ENCODE peak calls at places on chromosomes 2 and 18, in four cellular contexts. S, I, X and Q are unnamed samples.

GRCh38 chr2:184154438-184154837 is 443.9 kb upstream of the ZNF804A start:
- DNase-seq in S (no peak), I (no peak), X (no peak), Q (no peak)

GRCh38 chr18:45277870-45278269 is 337.4 kb upstream of the SLC14A2 start:
- DNase-seq in S (no peak), I (no peak), X (no peak), Q (no peak)

GRCh38 chr2:235144291-235144690 is 192.5 kb downstream of the SH3BP4 start:
- DNase-seq in S (no peak), I (no peak), X (no peak), Q (no peak)

GRCh38 chr2:205769879-205770278 is 87.6 kb downstream of the NRP2 start:
- DNase-seq in S (no peak), I (no peak), X (no peak), Q (no peak)

GRCh38 chr2:157052685-157053224 is 204.8 kb upstream of the GALNT5 start:
- DNase-seq in S (peak; percentile 90), I (peak; percentile 29), X (peak; percentile 92), Q (peak; percentile 44)

GRCh38 chr2:105772362-105772761 is 27.6 kb downstream of the NCK2 start:
- DNase-seq in S (no peak), I (no peak), X (no peak), Q (no peak)

GRCh38 chr18:7749510-7749981 is 182.4 kb downstream of the PTPRM start:
- DNase-seq in S (peak; percentile 35), I (no peak), X (peak; percentile 68), Q (no peak)

GRCh38 chr2:191486584-191487320 is 191.2 kb upstream of the NABP1 start:
- DNase-seq in S (peak; percentile 89), I (peak; percentile 96), X (peak; percentile 98), Q (peak; percentile 97)

GRCh38 chr2:237967463-237967871 is 653 bp downstream of the UBE2F start:
- DNase-seq in S (no peak), I (peak; percentile 13), X (no peak), Q (peak; percentile 38)

GRCh38 chr2:55017880-55018279 is 32.4 kb downstream of the RTN4 start:
- DNase-seq in S (no peak), I (no peak), X (no peak), Q (no peak)

GRCh38 chr18:6058941-6059340 is 163.6 kb upstream of the TMEM200C start:
- DNase-seq in S (peak; percentile 11), I (peak; percentile 35), X (peak; percentile 65), Q (no peak)

GRCh38 chr18:46502444-46502843 is 154.6 kb downstream of the LOXHD1 start:
- DNase-seq in S (peak; percentile 6), I (no peak), X (peak; percentile 13), Q (peak; percentile 8)

GRCh38 chr2:174574657-174575056 is 22.9 kb downstream of the WIPF1 start:
- DNase-seq in S (peak; percentile 56), I (no peak), X (peak; percentile 45), Q (no peak)

GRCh38 chr2:23486676-23487075 is 101.7 kb downstream of the KLHL29 start:
- DNase-seq in S (peak; percentile 31), I (peak; percentile 37), X (peak; percentile 71), Q (no peak)

GRCh38 chr2:101617786-101618185 is 79.7 kb upstream of the MAP4K4 start:
- DNase-seq in S (no peak), I (peak; percentile 49), X (peak; percentile 23), Q (no peak)

GRCh38 chr2:26558271-26559043 is 80.5 kb upstream of the OTOF start:
- DNase-seq in S (peak; percentile 9), I (no peak), X (peak; percentile 34), Q (no peak)

GRCh38 chr2:204544961-204545860 is at the start of gene PARD3B:
- DNase-seq in S (peak; percentile 64), I (peak; percentile 61), X (peak; percentile 59), Q (peak; percentile 33)

GRCh38 chr2:69582582-69583176 is 60.9 kb downstream of the AAK1 start:
- DNase-seq in S (peak; percentile 47), I (peak; percentile 33), X (peak; percentile 77), Q (no peak)

GRCh38 chr18:48319796-48320638 is 89.2 kb downstream of the ZBTB7C start:
- DNase-seq in S (peak; percentile 43), I (peak; percentile 19), X (peak; percentile 57), Q (no peak)

GRCh38 chr18:49471532-49471931 is 11.1 kb upstream of the DYM start:
- DNase-seq in S (no peak), I (no peak), X (no peak), Q (no peak)

GRCh38 chr2:162125138-162125537 is 26.9 kb downstream of the GCG start:
- DNase-seq in S (peak; percentile 26), I (no peak), X (no peak), Q (no peak)

GRCh38 chr2:217691920-217692666 is 310.7 kb downstream of the TNS1 start:
- DNase-seq in S (peak; percentile 15), I (peak; percentile 37), X (peak; percentile 39), Q (no peak)

GRCh38 chr2:12544221-12544558 is 172.5 kb upstream of the TRIB2 start:
- DNase-seq in S (no peak), I (no peak), X (no peak), Q (no peak)

GRCh38 chr18:11981633-11982366 is 493 bp downstream of the IMPA2 start:
- DNase-seq in S (no peak), I (peak; percentile 14), X (peak; percentile 16), Q (no peak)

GRCh38 chr2:190910341-190911136 is 29.9 kb downstream of the GLS start:
- DNase-seq in S (peak; percentile 29), I (no peak), X (peak; percentile 56), Q (no peak)

GRCh38 chr2:132374961-132375360 is 41.6 kb upstream of the GPR39 start:
- DNase-seq in S (peak; percentile 19), I (peak; percentile 21), X (peak; percentile 11), Q (no peak)

GRCh38 chr2:92072461-92073035 is 2798.7 kb upstream of the TEKT4 start:
- DNase-seq in S (no peak), I (no peak), X (no peak), Q (no peak)

GRCh38 chr2:127820080-127820668 is 9.2 kb upstream of the WDR33 start:
- DNase-seq in S (peak; percentile 22), I (no peak), X (peak; percentile 45), Q (no peak)

GRCh38 chr2:197205590-197206215 is 104.9 kb downstream of the ANKRD44 start:
- DNase-seq in S (no peak), I (no peak), X (no peak), Q (no peak)

GRCh38 chr2:46328316-46328715 is 31.1 kb downstream of the EPAS1 start:
- DNase-seq in S (no peak), I (no peak), X (no peak), Q (no peak)